ENCODE peak calls at places on chromosomes 16 and 17, in five cellular contexts. One of them, this sample, is unnamed.

GRCh38 chr16:69382421-69382820 is 3.4 kb downstream of the TERF2 start:
- DNase-seq in neural crest cell: no peak
- DNase-seq in heart right ventricle: no peak
- DNase-seq in endodermal cell: peak
- DNase-seq in heart left ventricle: no peak
- DNase-seq in this sample: no peak

GRCh38 chr17:47305302-47305923 is 18.3 kb upstream of the EFCAB13 start:
- DNase-seq in neural crest cell: no peak
- DNase-seq in heart left ventricle: no peak
- DNase-seq in heart right ventricle: no peak
- DNase-seq in endodermal cell: peak
- DNase-seq in this sample: no peak

GRCh38 chr16:27318399-27319256 is 4.9 kb downstream of the IL4R start:
- DNase-seq in heart left ventricle: peak
- DNase-seq in endodermal cell: peak
- DNase-seq in neural crest cell: no peak
- DNase-seq in heart right ventricle: peak
- DNase-seq in this sample: no peak

GRCh38 chr17:2837147-2837561 is 40.9 kb downstream of the RAP1GAP2 start:
- DNase-seq in neural crest cell: no peak
- DNase-seq in heart right ventricle: no peak
- DNase-seq in heart left ventricle: no peak
- DNase-seq in endodermal cell: peak
- DNase-seq in this sample: no peak

GRCh38 chr17:74305865-74306654 is 20.0 kb upstream of the KIF19 start:
- DNase-seq in neural crest cell: no peak
- DNase-seq in heart left ventricle: no peak
- DNase-seq in heart right ventricle: no peak
- DNase-seq in endodermal cell: peak
- DNase-seq in this sample: peak

GRCh38 chr16:75703341-75703740 is 2.1 kb upstream of the DUXB start:
- DNase-seq in neural crest cell: no peak
- DNase-seq in heart left ventricle: no peak
- DNase-seq in heart right ventricle: no peak
- DNase-seq in endodermal cell: no peak
- DNase-seq in this sample: peak

GRCh38 chr17:18093616-18094408 is 6.1 kb downstream of the DRG2 start:
- DNase-seq in heart right ventricle: peak
- DNase-seq in heart left ventricle: no peak
- DNase-seq in neural crest cell: no peak
- DNase-seq in endodermal cell: peak
- DNase-seq in this sample: peak

GRCh38 chr17:7632492-7632894 is 2.6 kb downstream of the SHBG start:
- DNase-seq in heart left ventricle: no peak
- DNase-seq in endodermal cell: peak
- DNase-seq in heart right ventricle: no peak
- DNase-seq in neural crest cell: no peak
- DNase-seq in this sample: peak

GRCh38 chr17:57284984-57285646 is 28.8 kb downstream of the MSI2 start:
- DNase-seq in endodermal cell: peak
- DNase-seq in heart right ventricle: no peak
- DNase-seq in neural crest cell: no peak
- DNase-seq in heart left ventricle: no peak
- DNase-seq in this sample: no peak

GRCh38 chr17:73705594-73705993 is 61.3 kb upstream of the SDK2 start:
- DNase-seq in heart right ventricle: no peak
- DNase-seq in endodermal cell: no peak
- DNase-seq in heart left ventricle: no peak
- DNase-seq in neural crest cell: no peak
- DNase-seq in this sample: no peak

GRCh38 chr16:68592466-68593337 is 52.4 kb upstream of the CDH3 start:
- DNase-seq in endodermal cell: no peak
- DNase-seq in heart left ventricle: no peak
- DNase-seq in heart right ventricle: no peak
- DNase-seq in neural crest cell: no peak
- DNase-seq in this sample: no peak

GRCh38 chr17:41446806-41447205 is 6.0 kb upstream of the KRT38 start:
- DNase-seq in heart left ventricle: no peak
- DNase-seq in heart right ventricle: no peak
- DNase-seq in endodermal cell: no peak
- DNase-seq in neural crest cell: no peak
- DNase-seq in this sample: no peak

GRCh38 chr17:78822552-78822951 is 18.1 kb downstream of the USP36 start:
- DNase-seq in heart left ventricle: no peak
- DNase-seq in heart right ventricle: no peak
- DNase-seq in endodermal cell: no peak
- DNase-seq in neural crest cell: no peak
- DNase-seq in this sample: no peak

GRCh38 chr16:58339452-58339938 is 44.7 kb upstream of the PRSS54 start:
- DNase-seq in endodermal cell: peak
- DNase-seq in heart left ventricle: no peak
- DNase-seq in neural crest cell: no peak
- DNase-seq in heart right ventricle: no peak
- DNase-seq in this sample: peak

GRCh38 chr16:58333937-58334336 is 39.1 kb upstream of the PRSS54 start:
- DNase-seq in heart left ventricle: no peak
- DNase-seq in heart right ventricle: no peak
- DNase-seq in neural crest cell: no peak
- DNase-seq in endodermal cell: no peak
- DNase-seq in this sample: no peak

GRCh38 chr16:58336332-58337089 is 41.7 kb upstream of the PRSS54 start:
- DNase-seq in heart right ventricle: peak
- DNase-seq in endodermal cell: peak
- DNase-seq in heart left ventricle: peak
- DNase-seq in neural crest cell: peak
- DNase-seq in this sample: peak

GRCh38 chr16:58338205-58338604 is 43.4 kb upstream of the PRSS54 start:
- DNase-seq in heart right ventricle: no peak
- DNase-seq in endodermal cell: no peak
- DNase-seq in heart left ventricle: no peak
- DNase-seq in neural crest cell: no peak
- DNase-seq in this sample: no peak

GRCh38 chr16:58337090-58337444 is 42.2 kb upstream of the PRSS54 start:
- DNase-seq in heart left ventricle: no peak
- DNase-seq in endodermal cell: no peak
- DNase-seq in neural crest cell: no peak
- DNase-seq in heart right ventricle: no peak
- DNase-seq in this sample: no peak
- TF ChIP-seq CTCF in heart left ventricle: no peak
- TF ChIP-seq CTCF in endodermal cell: no peak
- TF ChIP-seq CTCF in neural crest cell: no peak
- TF ChIP-seq CTCF in heart right ventricle: no peak
- TF ChIP-seq CTCF in this sample: no peak

GRCh38 chr16:50024207-50024606 is 818 bp upstream of the CNEP1R1 start:
- DNase-seq in neural crest cell: no peak
- DNase-seq in heart left ventricle: no peak
- DNase-seq in heart right ventricle: no peak
- DNase-seq in endodermal cell: no peak
- DNase-seq in this sample: no peak

GRCh38 chr16:50025544-50025931 is 513 bp downstream of the CNEP1R1 start:
- DNase-seq in endodermal cell: no peak
- DNase-seq in neural crest cell: no peak
- DNase-seq in heart left ventricle: no peak
- DNase-seq in heart right ventricle: no peak
- DNase-seq in this sample: peak

GRCh38 chr16:50027829-50028228 is 2.8 kb downstream of the CNEP1R1 start:
- DNase-seq in heart right ventricle: no peak
- DNase-seq in neural crest cell: no peak
- DNase-seq in heart left ventricle: no peak
- DNase-seq in endodermal cell: no peak
- DNase-seq in this sample: no peak

GRCh38 chr16:50023626-50024025 is 1.4 kb upstream of the CNEP1R1 start:
- DNase-seq in endodermal cell: no peak
- DNase-seq in neural crest cell: no peak
- DNase-seq in heart left ventricle: no peak
- DNase-seq in heart right ventricle: no peak
- DNase-seq in this sample: no peak

DNA sequence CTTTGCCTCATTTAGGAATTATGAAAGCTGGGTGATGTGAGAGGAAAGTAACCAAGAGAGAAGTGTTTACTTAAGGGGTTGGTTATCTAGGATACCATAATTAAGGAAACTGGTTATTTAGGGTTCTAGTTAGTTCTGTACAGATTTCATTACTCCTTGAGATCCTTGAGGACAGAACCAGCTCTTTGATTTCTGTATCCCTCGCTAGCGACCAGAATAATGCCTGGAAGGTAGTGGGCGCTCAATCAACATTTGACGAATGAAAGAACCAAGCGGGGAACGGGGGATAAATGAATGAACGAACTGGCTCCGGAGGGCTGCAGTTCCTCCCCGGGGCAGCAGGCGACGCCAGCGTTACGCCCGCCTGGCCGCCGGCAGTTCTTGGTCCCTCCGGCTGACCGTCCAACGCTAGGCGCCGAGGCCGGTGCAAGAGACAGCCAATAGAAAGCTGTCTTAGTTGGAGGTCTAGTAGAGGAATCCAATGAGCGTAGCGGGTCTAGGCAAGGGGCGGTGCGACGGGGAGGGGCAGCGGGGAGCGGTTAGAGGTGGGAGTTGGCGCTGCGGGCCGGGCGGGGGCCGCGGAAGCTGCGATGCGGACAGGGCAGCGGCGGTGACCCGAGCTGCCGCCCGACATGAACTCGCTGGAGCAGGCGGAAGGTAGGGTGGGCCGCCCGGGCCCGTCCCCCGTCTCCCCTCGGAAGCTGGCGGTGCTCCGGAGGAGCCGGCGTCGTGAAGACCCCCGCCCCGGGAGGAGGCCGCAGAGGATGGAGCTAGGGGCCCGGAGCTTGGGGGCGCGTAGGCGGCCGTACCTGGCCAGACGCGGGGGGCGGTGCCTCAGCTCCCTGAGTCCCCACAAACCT is at the start of gene CNEP1R1:
- DNase-seq in heart right ventricle: peak
- DNase-seq in heart left ventricle: peak
- DNase-seq in endodermal cell: peak
- DNase-seq in neural crest cell: peak
- DNase-seq in this sample: peak
- TF ChIP-seq CTCF in heart right ventricle: peak
- TF ChIP-seq CTCF in heart left ventricle: peak
- TF ChIP-seq CTCF in endodermal cell: peak
- TF ChIP-seq CTCF in neural crest cell: peak
- TF ChIP-seq CTCF in this sample: peak

DNA sequence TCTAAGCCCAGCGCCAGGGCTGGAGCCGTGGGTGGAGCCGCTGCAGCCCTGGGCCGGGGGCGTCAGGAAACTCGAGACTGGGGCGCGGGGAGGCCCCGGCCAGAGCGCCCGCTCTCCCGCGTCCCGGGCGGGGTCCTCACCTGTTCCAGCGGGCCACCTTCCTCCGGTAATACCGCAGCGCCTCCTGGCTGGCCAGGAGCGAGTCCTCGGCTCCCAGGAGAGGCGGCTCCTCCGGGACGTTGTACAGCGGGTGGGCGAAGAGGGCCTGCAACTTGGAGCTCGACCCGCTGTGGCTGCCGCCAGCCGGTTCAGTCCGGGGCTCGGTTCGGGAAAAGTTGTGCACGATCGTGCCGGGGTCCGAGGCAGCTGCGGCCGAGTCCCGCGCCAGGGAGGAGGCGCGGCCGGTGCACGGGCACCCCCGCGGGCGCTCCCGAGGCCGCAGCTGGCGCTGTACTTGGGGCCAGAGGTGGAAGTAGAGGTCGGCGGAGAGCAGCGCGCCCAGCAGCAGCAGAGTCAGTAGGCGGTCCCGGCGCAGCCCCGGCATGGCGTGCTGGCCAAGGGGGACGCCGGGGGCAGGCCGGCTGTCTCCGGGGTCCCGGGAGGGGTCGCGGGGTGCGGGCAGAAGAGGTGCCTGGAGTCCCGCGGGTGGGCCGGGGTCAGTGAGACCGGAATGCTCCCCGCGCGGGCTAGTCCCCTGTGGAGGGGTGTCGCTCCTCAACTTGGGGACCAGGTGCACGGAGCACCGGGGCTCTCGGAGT is 865 bp downstream of the FAM20A start:
- DNase-seq in neural crest cell: peak
- DNase-seq in endodermal cell: peak
- DNase-seq in heart right ventricle: peak
- DNase-seq in heart left ventricle: peak
- DNase-seq in this sample: peak
- TF ChIP-seq CTCF in neural crest cell: no peak
- TF ChIP-seq CTCF in endodermal cell: peak
- TF ChIP-seq CTCF in heart right ventricle: peak
- TF ChIP-seq CTCF in heart left ventricle: no peak
- TF ChIP-seq CTCF in this sample: peak

GRCh38 chr17:21089145-21089544 is 37.6 kb upstream of the DHRS7B start:
- DNase-seq in heart right ventricle: no peak
- DNase-seq in endodermal cell: no peak
- DNase-seq in neural crest cell: no peak
- DNase-seq in heart left ventricle: no peak
- DNase-seq in this sample: no peak

GRCh38 chr17:21089933-21090888 is 36.6 kb upstream of the DHRS7B start:
- DNase-seq in heart left ventricle: no peak
- DNase-seq in neural crest cell: no peak
- DNase-seq in endodermal cell: no peak
- DNase-seq in heart right ventricle: no peak
- DNase-seq in this sample: no peak

GRCh38 chr17:21095735-21096134 is 31.0 kb upstream of the DHRS7B start:
- DNase-seq in heart right ventricle: no peak
- DNase-seq in neural crest cell: no peak
- DNase-seq in heart left ventricle: no peak
- DNase-seq in endodermal cell: peak
- DNase-seq in this sample: no peak

GRCh38 chr17:21094298-21094704 is 32.5 kb upstream of the DHRS7B start:
- DNase-seq in heart left ventricle: no peak
- DNase-seq in neural crest cell: no peak
- DNase-seq in endodermal cell: no peak
- DNase-seq in heart right ventricle: no peak
- DNase-seq in this sample: no peak

GRCh38 chr17:21090889-21091618 is 35.7 kb upstream of the DHRS7B start:
- DNase-seq in neural crest cell: no peak
- DNase-seq in heart right ventricle: no peak
- DNase-seq in heart left ventricle: no peak
- DNase-seq in endodermal cell: no peak
- DNase-seq in this sample: no peak
- TF ChIP-seq CTCF in neural crest cell: no peak
- TF ChIP-seq CTCF in heart right ventricle: no peak
- TF ChIP-seq CTCF in heart left ventricle: no peak
- TF ChIP-seq CTCF in endodermal cell: peak
- TF ChIP-seq CTCF in this sample: no peak

GRCh38 chr17:68512247-68512966 is at the start of gene PRKAR1A:
- DNase-seq in heart left ventricle: peak
- DNase-seq in endodermal cell: peak
- DNase-seq in heart right ventricle: peak
- DNase-seq in neural crest cell: peak
- DNase-seq in this sample: peak
- TF ChIP-seq CTCF in heart left ventricle: no peak
- TF ChIP-seq CTCF in endodermal cell: no peak
- TF ChIP-seq CTCF in heart right ventricle: no peak
- TF ChIP-seq CTCF in neural crest cell: peak
- TF ChIP-seq CTCF in this sample: peak

This sample was measured in WERI-Rb-1.